ENCODE peak calls at places on chromosome X, in eight cellular contexts. K is epithelial cell of esophagus, C is foreskin fibroblast, G is IMR-90, D is neuronal stem cell, R is aorta, X is body of pancreas, T is stomach. Y is an unnamed sample.

GRCh38 chrX:129825746-129826505 is 17.8 kb downstream of the ZDHHC9 start:
- DNase-seq in K (no peak), C (no peak), G (no peak), D (no peak), R (no peak), X (peak), T (no peak), Y (no peak)

GRCh38 chrX:27600686-27601085 is 10.5 kb downstream of the DCAF8L2 start:
- DNase-seq in K (peak), C (no peak), G (no peak), D (no peak), R (no peak), X (no peak), T (no peak), Y (no peak)

GRCh38 chrX:4825550-4825949 is 1112.1 kb upstream of the PRKX start:
- DNase-seq in K (no peak), C (no peak), G (no peak), D (no peak), R (no peak), X (no peak), T (no peak), Y (no peak)

GRCh38 chrX:81308086-81308852 is 106.4 kb downstream of the SH3BGRL start:
- DNase-seq in K (no peak), C (no peak), G (no peak), D (no peak), R (no peak), X (no peak), T (no peak), Y (no peak)

GRCh38 chrX:14347523-14347922 is 181.8 kb upstream of the GLRA2 start:
- DNase-seq in K (no peak), C (no peak), G (no peak), D (no peak), R (no peak), X (no peak), T (no peak), Y (no peak)

GRCh38 chrX:107741318-107741813 is 34.2 kb downstream of the TSC22D3 start:
- DNase-seq in K (no peak), C (no peak), G (no peak), D (no peak), R (no peak), X (no peak), T (no peak), Y (no peak)

GRCh38 chrX:41326431-41326830 is 7.5 kb upstream of the DDX3X start:
- DNase-seq in K (no peak), C (no peak), G (no peak), D (no peak), R (no peak), X (no peak), T (no peak), Y (no peak)

GRCh38 chrX:120144178-120144844 is 14.1 kb upstream of the RHOXF2 start:
- DNase-seq in K (no peak), C (no peak), G (no peak), D (no peak), R (no peak), X (peak), T (no peak), Y (no peak)

GRCh38 chrX:112819013-112819635 is 21.5 kb downstream of the AMOT start:
- DNase-seq in K (peak), C (peak), G (peak), D (no peak), R (no peak), X (no peak), T (no peak), Y (no peak)

GRCh38 chrX:35622021-35622420 is 176.1 kb upstream of the MAGEB16 start:
- DNase-seq in K (no peak), C (no peak), G (no peak), D (no peak), R (no peak), X (no peak), T (no peak), Y (no peak)

GRCh38 chrX:71998836-71999509 is 88.3 kb downstream of the NHSL2 start:
- DNase-seq in K (no peak), C (no peak), G (no peak), D (no peak), R (no peak), X (peak), T (peak), Y (no peak)

GRCh38 chrX:638482-639131 is 8.0 kb downstream of the SHOX start:
- DNase-seq in K (no peak), C (no peak), G (no peak), D (no peak), R (peak), X (no peak), T (peak), Y (no peak)

GRCh38 chrX:150161092-150161672 is 201.9 kb upstream of the MAMLD1 start:
- DNase-seq in K (no peak), C (no peak), G (peak), D (no peak), R (no peak), X (no peak), T (no peak), Y (no peak)

GRCh38 chrX:63050225-63050624 is 300.9 kb downstream of the SPIN4 start:
- DNase-seq in K (peak), C (no peak), G (no peak), D (no peak), R (no peak), X (peak), T (no peak), Y (no peak)

GRCh38 chrX:3286196-3286920 is 60.1 kb downstream of the MXRA5 start:
- DNase-seq in K (peak), C (peak), G (peak), D (no peak), R (no peak), X (no peak), T (no peak), Y (no peak)

GRCh38 chrX:77346859-77347258 is 100.3 kb upstream of the FGF16 start:
- DNase-seq in K (no peak), C (no peak), G (no peak), D (no peak), R (no peak), X (no peak), T (no peak), Y (no peak)

GRCh38 chrX:6660567-6661252 is 125.8 kb upstream of the VCX3A start:
- DNase-seq in K (peak), C (no peak), G (no peak), D (no peak), R (no peak), X (no peak), T (no peak), Y (no peak)

GRCh38 chrX:120774611-120775010 is 101.1 kb downstream of the CT47B1 start:
- DNase-seq in K (no peak), C (no peak), G (no peak), D (no peak), R (no peak), X (no peak), T (no peak), Y (peak)

GRCh38 chrX:22202251-22202650 is 70.5 kb upstream of the CBLL2 start:
- DNase-seq in K (no peak), C (no peak), G (no peak), D (no peak), R (no peak), X (no peak), T (no peak), Y (no peak)

GRCh38 chrX:8726031-8726652 is 5.8 kb downstream of the ANOS1 start:
- DNase-seq in K (peak), C (peak), G (no peak), D (no peak), R (no peak), X (no peak), T (no peak), Y (no peak)

GRCh38 chrX:151825927-151826471 is 86.7 kb upstream of the MAGEA4 start:
- DNase-seq in K (peak), C (peak), G (peak), D (no peak), R (no peak), X (no peak), T (no peak), Y (no peak)

GRCh38 chrX:78119521-78120227 is 15.6 kb downstream of the PGK1 start:
- DNase-seq in K (no peak), C (no peak), G (no peak), D (no peak), R (no peak), X (no peak), T (no peak), Y (no peak)

GRCh38 chrX:114532093-114532805 is 51.6 kb upstream of the HTR2C start:
- DNase-seq in K (no peak), C (no peak), G (no peak), D (no peak), R (no peak), X (no peak), T (no peak), Y (no peak)
- H3K4me3 ChIP-seq in K (no peak), C (no peak), G (no peak), D (no peak), R (no peak), X (no peak), T (no peak), Y (no peak)

GRCh38 chrX:153782324-153782723 is 1.5 kb downstream of the SRPK3 start:
- DNase-seq in K (no peak), C (no peak), G (no peak), D (no peak), R (no peak), X (no peak), T (no peak), Y (peak)
- H3K4me3 ChIP-seq in K (no peak), C (no peak), G (no peak), D (no peak), R (no peak), X (no peak), T (no peak), Y (peak)

GRCh38 chrX:70421618-70422017 is 1.5 kb upstream of the GDPD2 start:
- DNase-seq in K (no peak), C (no peak), G (no peak), D (no peak), R (no peak), X (no peak), T (no peak), Y (no peak)

GRCh38 chrX:70426286-70427278 is 3.5 kb downstream of the GDPD2 start:
- DNase-seq in K (no peak), C (no peak), G (no peak), D (no peak), R (no peak), X (no peak), T (no peak), Y (no peak)

GRCh38 chrX:70424801-70425200 is 1.7 kb downstream of the GDPD2 start:
- DNase-seq in K (no peak), C (no peak), G (no peak), D (no peak), R (no peak), X (no peak), T (no peak), Y (no peak)

GRCh38 chrX:70422886-70423336 is at the start of gene GDPD2:
- DNase-seq in K (peak), C (no peak), G (no peak), D (peak), R (no peak), X (peak), T (peak), Y (no peak)

DNA sequence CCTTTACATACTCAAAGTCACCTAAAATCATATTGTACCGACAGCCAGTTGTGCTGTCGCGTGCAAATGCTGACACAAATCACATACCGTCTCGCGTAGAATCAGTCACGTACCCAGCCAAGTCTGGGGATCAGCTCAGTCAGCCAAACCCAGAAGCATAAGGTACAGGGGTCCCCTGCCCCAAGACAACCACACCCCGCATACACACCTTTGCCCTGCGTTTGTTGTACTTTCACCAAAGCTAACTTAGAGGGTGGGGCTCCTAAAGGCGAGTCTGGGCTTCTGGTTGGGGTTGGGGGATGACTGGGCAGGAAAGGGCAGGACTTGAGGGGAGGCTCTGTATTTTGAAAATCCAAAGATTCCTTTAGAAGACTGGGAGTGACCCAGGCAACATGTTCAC is 823 bp downstream of the GDPD2 start:
- DNase-seq in K (no peak), C (no peak), G (no peak), D (no peak), R (no peak), X (no peak), T (no peak), Y (no peak)
- H3K4me3 ChIP-seq in K (no peak), C (no peak), G (no peak), D (no peak), R (no peak), X (no peak), T (no peak), Y (no peak)

DNA sequence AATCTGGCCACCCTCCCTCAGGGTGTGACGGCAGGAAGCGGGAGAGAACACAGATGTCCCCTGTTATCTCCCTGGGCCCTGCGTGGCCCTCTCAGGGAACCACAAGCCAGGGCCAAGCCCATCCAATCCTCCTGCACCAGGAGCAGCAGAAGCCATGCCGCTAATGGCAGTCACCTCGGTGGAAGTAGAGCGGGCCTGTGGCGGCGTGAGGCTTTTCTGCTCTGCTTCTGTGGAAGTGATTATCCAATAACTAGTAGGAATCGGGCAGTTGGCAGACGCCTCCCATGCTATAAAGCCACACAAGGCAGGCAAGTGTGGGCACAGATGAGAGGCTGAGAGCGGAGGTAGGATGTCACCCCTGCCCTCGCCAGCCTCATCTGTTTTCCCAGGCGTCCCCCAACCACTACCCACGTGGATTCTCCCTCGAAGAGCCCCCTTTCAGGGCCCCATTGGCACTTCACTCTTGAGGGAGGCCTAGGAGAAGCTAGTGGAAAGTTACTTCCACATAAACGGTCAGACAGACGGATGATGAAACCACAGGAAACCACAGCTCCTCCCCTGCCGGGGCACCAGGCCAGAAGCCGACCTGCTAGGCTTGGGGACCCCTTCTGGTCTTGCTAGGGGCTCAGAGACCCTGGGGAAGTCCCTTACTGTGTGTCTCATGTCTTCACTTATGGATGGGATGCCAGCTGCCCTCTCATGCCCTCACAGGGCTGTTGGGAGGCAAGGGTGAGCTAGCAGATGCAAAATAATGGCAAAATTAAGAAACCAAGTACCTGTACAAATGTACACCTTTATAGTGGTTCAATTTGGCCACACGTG is 18.8 kb upstream of the TMSB4X start:
- DNase-seq in K (peak), C (no peak), G (peak), D (no peak), R (peak), X (peak), T (peak), Y (peak)
- H3K4me3 ChIP-seq in K (no peak), C (no peak), G (no peak), D (no peak), R (no peak), X (no peak), T (no peak), Y (no peak)

GRCh38 chrX:131747173-131747572 is 203.3 kb downstream of the OR13H1 start:
- DNase-seq in K (no peak), C (no peak), G (peak), D (no peak), R (no peak), X (peak), T (peak), Y (no peak)

GRCh38 chrX:131745942-131746489 is 202.1 kb downstream of the OR13H1 start:
- DNase-seq in K (no peak), C (no peak), G (no peak), D (no peak), R (no peak), X (no peak), T (no peak), Y (no peak)

GRCh38 chrX:131741103-131741581 is 197.3 kb downstream of the OR13H1 start:
- DNase-seq in K (no peak), C (no peak), G (peak), D (no peak), R (peak), X (peak), T (peak), Y (no peak)

DNA sequence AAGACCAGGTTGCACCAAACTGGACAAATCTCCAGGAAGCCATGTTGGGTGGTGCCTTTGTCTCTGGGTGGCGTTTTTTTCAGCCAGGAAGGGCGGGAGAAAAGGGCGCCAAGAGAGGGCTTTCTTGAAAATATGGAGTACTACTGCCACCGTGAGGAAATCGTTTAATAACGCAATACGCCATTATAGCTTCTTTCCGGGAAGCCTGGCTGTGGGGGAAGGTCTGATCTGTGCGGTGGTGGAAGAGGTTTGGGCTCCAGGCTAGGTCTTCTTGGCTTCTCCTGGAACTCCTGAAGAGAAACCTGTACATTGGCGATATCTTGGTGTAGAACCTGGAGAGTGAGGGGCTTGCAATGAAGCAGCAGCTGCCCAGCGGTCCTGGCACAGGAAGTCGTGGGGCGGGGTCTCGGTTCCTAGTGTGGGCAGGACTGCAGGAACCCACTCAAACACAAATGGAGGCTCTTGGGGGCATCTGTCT is 202.7 kb downstream of the OR13H1 start:
- DNase-seq in K (no peak), C (no peak), G (peak), D (no peak), R (peak), X (peak), T (peak), Y (no peak)
- H3K4me3 ChIP-seq in K (no peak), C (no peak), G (peak), D (no peak), R (no peak), X (peak), T (peak), Y (peak)

DNA sequence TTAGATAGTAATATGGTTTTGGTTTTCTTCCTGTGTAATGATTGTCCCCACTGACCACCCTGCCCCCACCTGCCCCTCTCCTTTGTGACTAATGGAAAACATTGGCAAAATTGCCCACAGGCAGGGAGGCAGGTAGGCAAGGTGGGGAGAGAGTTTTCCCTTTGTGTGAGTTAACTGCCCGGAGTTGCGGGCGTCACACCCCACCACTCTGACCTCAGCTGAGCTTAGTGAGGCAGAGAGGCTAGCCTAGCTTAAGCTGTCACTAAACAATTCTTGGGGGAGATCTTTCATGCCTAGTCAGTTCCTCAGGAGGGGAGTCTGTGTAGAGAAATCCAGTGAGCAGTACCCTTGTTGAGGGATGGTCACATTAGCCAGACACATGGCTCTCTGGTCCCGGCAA is 245.3 kb downstream of the BCOR start:
- DNase-seq in K (no peak), C (no peak), G (no peak), D (no peak), R (no peak), X (no peak), T (no peak), Y (no peak)
- H3K4me3 ChIP-seq in K (no peak), C (no peak), G (no peak), D (no peak), R (no peak), X (no peak), T (no peak), Y (no peak)

DNA sequence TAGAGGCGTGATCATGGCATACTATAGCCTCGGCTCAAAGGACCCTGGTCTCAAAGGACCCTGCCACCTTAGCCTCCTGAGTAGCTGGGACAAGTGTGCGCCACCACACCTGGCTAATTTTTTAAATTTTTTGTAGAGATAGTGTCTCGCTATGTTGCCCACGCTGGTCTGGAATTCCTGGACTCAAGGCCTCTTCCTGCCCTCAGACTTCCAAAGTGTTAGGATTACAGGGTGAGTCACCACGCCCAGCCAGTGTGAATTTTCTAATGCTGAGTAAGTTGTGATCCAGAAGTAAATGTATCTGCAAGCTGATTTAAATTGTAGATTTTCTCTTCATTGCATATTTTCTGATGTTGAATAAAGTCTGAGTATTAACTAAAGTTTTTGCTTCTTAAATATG is 2.6 kb upstream of the ZNF674 start:
- DNase-seq in K (peak), C (peak), G (peak), D (no peak), R (no peak), X (no peak), T (no peak), Y (no peak)
- H3K4me3 ChIP-seq in K (no peak), C (peak), G (no peak), D (no peak), R (no peak), X (no peak), T (no peak), Y (no peak)

DNA sequence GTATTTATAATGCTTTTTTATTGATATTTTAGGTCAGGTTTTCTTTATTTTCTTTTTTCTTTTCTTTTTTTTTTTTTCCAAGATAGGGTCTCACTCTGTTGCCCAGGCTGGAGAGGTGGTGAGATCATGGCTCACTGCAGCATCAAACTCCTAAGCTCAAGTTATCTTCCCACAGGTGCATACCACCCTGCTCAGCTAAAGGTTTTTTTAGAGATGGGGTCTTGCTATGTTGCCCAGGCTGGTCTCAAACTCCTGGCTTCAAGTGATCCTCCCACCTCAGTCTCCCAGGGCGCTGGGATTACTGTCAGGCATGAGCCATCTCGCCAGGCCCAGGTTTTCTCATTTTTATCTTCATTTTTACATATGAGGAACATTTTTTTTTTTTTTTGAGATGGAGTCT is 3.3 kb downstream of the WDR44 start:
- DNase-seq in K (no peak), C (no peak), G (no peak), D (no peak), R (no peak), X (no peak), T (no peak), Y (no peak)
- H3K4me3 ChIP-seq in K (no peak), C (no peak), G (no peak), D (no peak), R (no peak), X (no peak), T (no peak), Y (no peak)